ENCODE peak calls at places on chromosomes 3 and 15, in eight cellular contexts. One of them, this sample, is unnamed.

GRCh38 chr3:168952551-168952950 is 711.0 kb downstream of the MECOM start:
- DNase-seq in Peyer's patch: no peak
- DNase-seq in brain microvascular endothelial cell: no peak
- DNase-seq in right atrium auricular region: no peak
- DNase-seq in foreskin fibroblast: peak
- DNase-seq in fibroblast of lung: peak
- DNase-seq in body of pancreas: no peak
- DNase-seq in cardiac fibroblast: peak
- DNase-seq in this sample: peak

GRCh38 chr3:41126475-41126874 is 72.8 kb upstream of the CTNNB1 start:
- DNase-seq in Peyer's patch: no peak
- DNase-seq in brain microvascular endothelial cell: no peak
- DNase-seq in right atrium auricular region: no peak
- DNase-seq in foreskin fibroblast: no peak
- DNase-seq in fibroblast of lung: no peak
- DNase-seq in body of pancreas: no peak
- DNase-seq in cardiac fibroblast: no peak
- DNase-seq in this sample: no peak

GRCh38 chr3:142976621-142977398 is 13.3 kb upstream of the PAQR9 start:
- DNase-seq in Peyer's patch: peak
- DNase-seq in brain microvascular endothelial cell: peak
- DNase-seq in right atrium auricular region: peak
- DNase-seq in foreskin fibroblast: peak
- DNase-seq in fibroblast of lung: peak
- DNase-seq in body of pancreas: peak
- DNase-seq in cardiac fibroblast: peak
- DNase-seq in this sample: peak

GRCh38 chr15:41933771-41934170 is 38.6 kb downstream of the EHD4 start:
- DNase-seq in Peyer's patch: peak
- DNase-seq in brain microvascular endothelial cell: no peak
- DNase-seq in right atrium auricular region: no peak
- DNase-seq in foreskin fibroblast: peak
- DNase-seq in fibroblast of lung: no peak
- DNase-seq in body of pancreas: peak
- DNase-seq in cardiac fibroblast: no peak
- DNase-seq in this sample: no peak

GRCh38 chr15:92048739-92049138 is 195.2 kb downstream of the SLCO3A1 start:
- DNase-seq in Peyer's patch: no peak
- DNase-seq in brain microvascular endothelial cell: no peak
- DNase-seq in right atrium auricular region: no peak
- DNase-seq in foreskin fibroblast: no peak
- DNase-seq in fibroblast of lung: no peak
- DNase-seq in body of pancreas: no peak
- DNase-seq in cardiac fibroblast: no peak
- DNase-seq in this sample: no peak

GRCh38 chr3:69892706-69893105 is 106.8 kb upstream of the SAMMSON start:
- DNase-seq in Peyer's patch: no peak
- DNase-seq in brain microvascular endothelial cell: no peak
- DNase-seq in right atrium auricular region: no peak
- DNase-seq in foreskin fibroblast: no peak
- DNase-seq in fibroblast of lung: no peak
- DNase-seq in body of pancreas: no peak
- DNase-seq in cardiac fibroblast: no peak
- DNase-seq in this sample: no peak

GRCh38 chr3:28544831-28545230 is 196.2 kb upstream of the AZI2 start:
- DNase-seq in Peyer's patch: no peak
- DNase-seq in brain microvascular endothelial cell: no peak
- DNase-seq in right atrium auricular region: no peak
- DNase-seq in foreskin fibroblast: no peak
- DNase-seq in fibroblast of lung: no peak
- DNase-seq in body of pancreas: no peak
- DNase-seq in cardiac fibroblast: no peak
- DNase-seq in this sample: no peak

GRCh38 chr15:78051622-78052405 is 25.7 kb downstream of the TBC1D2B start:
- DNase-seq in Peyer's patch: peak
- DNase-seq in brain microvascular endothelial cell: no peak
- DNase-seq in right atrium auricular region: no peak
- DNase-seq in foreskin fibroblast: peak
- DNase-seq in fibroblast of lung: no peak
- DNase-seq in body of pancreas: peak
- DNase-seq in cardiac fibroblast: peak
- DNase-seq in this sample: peak

GRCh38 chr15:62742409-62743171 is 300.0 kb upstream of the TPM1 start:
- DNase-seq in Peyer's patch: peak
- DNase-seq in brain microvascular endothelial cell: peak
- DNase-seq in right atrium auricular region: peak
- DNase-seq in foreskin fibroblast: peak
- DNase-seq in fibroblast of lung: peak
- DNase-seq in body of pancreas: peak
- DNase-seq in cardiac fibroblast: peak
- DNase-seq in this sample: peak

GRCh38 chr3:38138347-38139190 is at the start of gene MYD88:
- DNase-seq in Peyer's patch: peak
- DNase-seq in brain microvascular endothelial cell: peak
- DNase-seq in right atrium auricular region: peak
- DNase-seq in foreskin fibroblast: peak
- DNase-seq in fibroblast of lung: peak
- DNase-seq in body of pancreas: peak
- DNase-seq in cardiac fibroblast: peak
- DNase-seq in this sample: peak

GRCh38 chr3:39000008-39000450 is 51.7 kb downstream of the SCN11A start:
- DNase-seq in Peyer's patch: no peak
- DNase-seq in brain microvascular endothelial cell: no peak
- DNase-seq in right atrium auricular region: no peak
- DNase-seq in foreskin fibroblast: peak
- DNase-seq in fibroblast of lung: peak
- DNase-seq in body of pancreas: no peak
- DNase-seq in cardiac fibroblast: peak
- DNase-seq in this sample: peak

GRCh38 chr15:98666441-98666840 is 18.1 kb downstream of the IGF1R start:
- DNase-seq in Peyer's patch: no peak
- DNase-seq in brain microvascular endothelial cell: no peak
- DNase-seq in right atrium auricular region: no peak
- DNase-seq in foreskin fibroblast: no peak
- DNase-seq in fibroblast of lung: no peak
- DNase-seq in body of pancreas: no peak
- DNase-seq in cardiac fibroblast: no peak
- DNase-seq in this sample: no peak

GRCh38 chr3:140377644-140378043 is 300.2 kb upstream of the TRIM42 start:
- DNase-seq in Peyer's patch: no peak
- DNase-seq in brain microvascular endothelial cell: no peak
- DNase-seq in right atrium auricular region: no peak
- DNase-seq in foreskin fibroblast: no peak
- DNase-seq in fibroblast of lung: no peak
- DNase-seq in body of pancreas: no peak
- DNase-seq in cardiac fibroblast: no peak
- DNase-seq in this sample: peak

GRCh38 chr3:181446741-181447140 is 265.0 kb upstream of the SOX2 start:
- DNase-seq in Peyer's patch: no peak
- DNase-seq in brain microvascular endothelial cell: no peak
- DNase-seq in right atrium auricular region: no peak
- DNase-seq in foreskin fibroblast: no peak
- DNase-seq in fibroblast of lung: no peak
- DNase-seq in body of pancreas: no peak
- DNase-seq in cardiac fibroblast: no peak
- DNase-seq in this sample: no peak

GRCh38 chr3:33278106-33278672 is 947 bp downstream of the FBXL2 start:
- DNase-seq in Peyer's patch: no peak
- DNase-seq in brain microvascular endothelial cell: peak
- DNase-seq in right atrium auricular region: no peak
- DNase-seq in foreskin fibroblast: peak
- DNase-seq in fibroblast of lung: peak
- DNase-seq in body of pancreas: no peak
- DNase-seq in cardiac fibroblast: peak
- DNase-seq in this sample: no peak

GRCh38 chr3:25479727-25480010 is 51.6 kb downstream of the RARB start:
- DNase-seq in Peyer's patch: no peak
- DNase-seq in brain microvascular endothelial cell: no peak
- DNase-seq in right atrium auricular region: no peak
- DNase-seq in foreskin fibroblast: no peak
- DNase-seq in fibroblast of lung: no peak
- DNase-seq in body of pancreas: no peak
- DNase-seq in cardiac fibroblast: peak
- DNase-seq in this sample: no peak

GRCh38 chr3:184662192-184662591 is 49.7 kb downstream of the MAGEF1 start:
- DNase-seq in Peyer's patch: no peak
- DNase-seq in brain microvascular endothelial cell: no peak
- DNase-seq in right atrium auricular region: no peak
- DNase-seq in foreskin fibroblast: peak
- DNase-seq in fibroblast of lung: no peak
- DNase-seq in body of pancreas: no peak
- DNase-seq in cardiac fibroblast: peak
- DNase-seq in this sample: no peak

GRCh38 chr3:100370751-100371150 is 30.1 kb downstream of the TOMM70 start:
- DNase-seq in Peyer's patch: no peak
- DNase-seq in brain microvascular endothelial cell: no peak
- DNase-seq in right atrium auricular region: no peak
- DNase-seq in foreskin fibroblast: peak
- DNase-seq in fibroblast of lung: no peak
- DNase-seq in body of pancreas: no peak
- DNase-seq in cardiac fibroblast: no peak
- DNase-seq in this sample: no peak
- TF ChIP-seq CTCF in Peyer's patch: no peak
- TF ChIP-seq CTCF in brain microvascular endothelial cell: no peak
- TF ChIP-seq CTCF in right atrium auricular region: no peak
- TF ChIP-seq CTCF in foreskin fibroblast: no peak
- TF ChIP-seq CTCF in fibroblast of lung: no peak
- TF ChIP-seq CTCF in body of pancreas: no peak
- TF ChIP-seq CTCF in cardiac fibroblast: no peak
- TF ChIP-seq CTCF in this sample: no peak

GRCh38 chr15:67968564-67969440 is 85.3 kb upstream of the PIAS1 start:
- DNase-seq in Peyer's patch: no peak
- DNase-seq in brain microvascular endothelial cell: no peak
- DNase-seq in right atrium auricular region: no peak
- DNase-seq in foreskin fibroblast: no peak
- DNase-seq in fibroblast of lung: no peak
- DNase-seq in body of pancreas: no peak
- DNase-seq in cardiac fibroblast: no peak
- DNase-seq in this sample: no peak

GRCh38 chr15:67969892-67970291 is 84.2 kb upstream of the PIAS1 start:
- DNase-seq in Peyer's patch: no peak
- DNase-seq in brain microvascular endothelial cell: no peak
- DNase-seq in right atrium auricular region: no peak
- DNase-seq in foreskin fibroblast: no peak
- DNase-seq in fibroblast of lung: no peak
- DNase-seq in body of pancreas: no peak
- DNase-seq in cardiac fibroblast: no peak
- DNase-seq in this sample: no peak

GRCh38 chr15:67973846-67974245 is 80.3 kb upstream of the PIAS1 start:
- DNase-seq in Peyer's patch: no peak
- DNase-seq in brain microvascular endothelial cell: no peak
- DNase-seq in right atrium auricular region: no peak
- DNase-seq in foreskin fibroblast: no peak
- DNase-seq in fibroblast of lung: no peak
- DNase-seq in body of pancreas: no peak
- DNase-seq in cardiac fibroblast: no peak
- DNase-seq in this sample: no peak

GRCh38 chr15:67972377-67972776 is 81.7 kb upstream of the PIAS1 start:
- DNase-seq in Peyer's patch: no peak
- DNase-seq in brain microvascular endothelial cell: no peak
- DNase-seq in right atrium auricular region: no peak
- DNase-seq in foreskin fibroblast: no peak
- DNase-seq in fibroblast of lung: no peak
- DNase-seq in body of pancreas: no peak
- DNase-seq in cardiac fibroblast: no peak
- DNase-seq in this sample: no peak

GRCh38 chr15:67967871-67968423 is 86.2 kb upstream of the PIAS1 start:
- DNase-seq in Peyer's patch: peak
- DNase-seq in brain microvascular endothelial cell: peak
- DNase-seq in right atrium auricular region: peak
- DNase-seq in foreskin fibroblast: peak
- DNase-seq in fibroblast of lung: peak
- DNase-seq in body of pancreas: peak
- DNase-seq in cardiac fibroblast: peak
- DNase-seq in this sample: peak
- H3K4me3 ChIP-seq in Peyer's patch: peak
- H3K4me3 ChIP-seq in brain microvascular endothelial cell: peak
- H3K4me3 ChIP-seq in right atrium auricular region: peak
- H3K4me3 ChIP-seq in foreskin fibroblast: peak
- H3K4me3 ChIP-seq in fibroblast of lung: peak
- H3K4me3 ChIP-seq in body of pancreas: no peak
- H3K4me3 ChIP-seq in cardiac fibroblast: peak
- H3K4me3 ChIP-seq in this sample: peak

GRCh38 chr3:177523991-177524438 is 326.7 kb upstream of the TBL1XR1 start:
- DNase-seq in Peyer's patch: no peak
- DNase-seq in brain microvascular endothelial cell: no peak
- DNase-seq in right atrium auricular region: no peak
- DNase-seq in foreskin fibroblast: peak
- DNase-seq in fibroblast of lung: peak
- DNase-seq in body of pancreas: no peak
- DNase-seq in cardiac fibroblast: peak
- DNase-seq in this sample: peak

GRCh38 chr3:177523072-177523675 is 325.9 kb upstream of the TBL1XR1 start:
- DNase-seq in Peyer's patch: no peak
- DNase-seq in brain microvascular endothelial cell: no peak
- DNase-seq in right atrium auricular region: no peak
- DNase-seq in foreskin fibroblast: no peak
- DNase-seq in fibroblast of lung: no peak
- DNase-seq in body of pancreas: no peak
- DNase-seq in cardiac fibroblast: no peak
- DNase-seq in this sample: no peak

GRCh38 chr3:177522051-177522450 is 324.8 kb upstream of the TBL1XR1 start:
- DNase-seq in Peyer's patch: no peak
- DNase-seq in brain microvascular endothelial cell: no peak
- DNase-seq in right atrium auricular region: no peak
- DNase-seq in foreskin fibroblast: peak
- DNase-seq in fibroblast of lung: no peak
- DNase-seq in body of pancreas: no peak
- DNase-seq in cardiac fibroblast: no peak
- DNase-seq in this sample: no peak

GRCh38 chr3:177519588-177519987 is 322.3 kb upstream of the TBL1XR1 start:
- DNase-seq in Peyer's patch: no peak
- DNase-seq in brain microvascular endothelial cell: no peak
- DNase-seq in right atrium auricular region: no peak
- DNase-seq in foreskin fibroblast: no peak
- DNase-seq in fibroblast of lung: no peak
- DNase-seq in body of pancreas: no peak
- DNase-seq in cardiac fibroblast: no peak
- DNase-seq in this sample: no peak

DNA sequence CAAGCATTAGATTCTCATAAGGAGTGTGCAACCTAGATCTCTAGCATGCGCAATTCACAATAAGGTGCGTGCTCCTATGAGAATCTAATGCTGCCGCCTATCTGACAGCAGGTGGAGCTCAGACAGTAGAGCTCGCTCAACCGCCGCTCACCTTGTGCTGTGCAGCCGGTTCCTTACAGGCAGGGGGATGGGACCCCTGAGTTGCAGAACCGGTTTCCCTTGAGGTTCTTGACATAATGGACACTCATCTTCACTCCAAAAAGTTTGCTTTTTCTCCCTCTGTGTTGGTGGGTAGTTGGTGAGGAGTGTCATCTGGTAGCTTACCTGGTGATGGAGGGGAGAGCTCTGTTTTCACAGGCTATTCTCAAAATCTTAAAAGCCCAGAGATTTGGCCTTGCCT is 324.0 kb upstream of the TBL1XR1 start:
- DNase-seq in Peyer's patch: peak
- DNase-seq in brain microvascular endothelial cell: no peak
- DNase-seq in right atrium auricular region: no peak
- DNase-seq in foreskin fibroblast: no peak
- DNase-seq in fibroblast of lung: no peak
- DNase-seq in body of pancreas: peak
- DNase-seq in cardiac fibroblast: no peak
- DNase-seq in this sample: no peak
- TF ChIP-seq CTCF in Peyer's patch: peak
- TF ChIP-seq CTCF in brain microvascular endothelial cell: no peak
- TF ChIP-seq CTCF in right atrium auricular region: no peak
- TF ChIP-seq CTCF in foreskin fibroblast: no peak
- TF ChIP-seq CTCF in fibroblast of lung: no peak
- TF ChIP-seq CTCF in body of pancreas: peak
- TF ChIP-seq CTCF in cardiac fibroblast: no peak
- TF ChIP-seq CTCF in this sample: no peak

GRCh38 chr3:115401891-115402501 is 221.3 kb upstream of the GAP43 start:
- DNase-seq in Peyer's patch: no peak
- DNase-seq in brain microvascular endothelial cell: peak
- DNase-seq in right atrium auricular region: no peak
- DNase-seq in foreskin fibroblast: peak
- DNase-seq in fibroblast of lung: peak
- DNase-seq in body of pancreas: no peak
- DNase-seq in cardiac fibroblast: peak
- DNase-seq in this sample: peak
- H3K4me3 ChIP-seq in Peyer's patch: no peak
- H3K4me3 ChIP-seq in brain microvascular endothelial cell: no peak
- H3K4me3 ChIP-seq in right atrium auricular region: no peak
- H3K4me3 ChIP-seq in foreskin fibroblast: no peak
- H3K4me3 ChIP-seq in fibroblast of lung: no peak
- H3K4me3 ChIP-seq in body of pancreas: no peak
- H3K4me3 ChIP-seq in cardiac fibroblast: no peak
- H3K4me3 ChIP-seq in this sample: no peak